ENCODE peak calls at places on chromosome 1, in five cellular contexts. H is lung, C is MM.1S, M is hepatocyte, S is lower lobe of right lung. R is an unnamed sample. For H3K4me1 and H3K9me3, the result is how much of the 10 kb centered on the place peaks cover.

GRCh38 chr1:10631811-10632481 is 157.2 kb downstream of the PEX14 start:
- DNase-seq in S (peak), M (no peak), C (no peak), H (no peak), R (no peak)

GRCh38 chr1:66300986-66301451 is 232.9 kb upstream of the SGIP1 start:
- DNase-seq in M (no peak), S (no peak), C (peak), H (no peak), R (no peak)

GRCh38 chr1:161915051-161915503 is 108.6 kb downstream of the OLFML2B start:
- DNase-seq in S (no peak), H (no peak), M (no peak), C (no peak), R (no peak)

GRCh38 chr1:39727221-39727931 is 11.3 kb upstream of the PPIE start:
- DNase-seq in S (no peak), C (peak), M (no peak), H (peak), R (no peak)

GRCh38 chr1:23134055-23134454 is 34.6 kb downstream of the LUZP1 start:
- DNase-seq in C (no peak), M (no peak), S (no peak), H (no peak), R (no peak)

GRCh38 chr1:158145173-158145719 is 35.4 kb upstream of the CD1D start:
- DNase-seq in H (no peak), S (no peak), C (no peak), M (peak), R (no peak)

GRCh38 chr1:108590436-108590835 is 30.5 kb downstream of the EEIG2 start:
- DNase-seq in H (no peak), S (no peak), M (no peak), C (no peak), R (no peak)

GRCh38 chr1:223393275-223394214 is at the start of gene CCDC185:
- DNase-seq in S (peak), M (no peak), H (no peak), C (no peak), R (no peak)

GRCh38 chr1:186880982-186881381 is 52.2 kb downstream of the PLA2G4A start:
- DNase-seq in C (no peak), S (no peak), M (no peak), H (no peak), R (no peak)

GRCh38 chr1:8987881-8988617 is 38.2 kb downstream of the SLC2A7 start:
- DNase-seq in H (peak), C (peak), M (peak), S (peak), R (peak)

GRCh38 chr1:207155018-207155417 is 51.0 kb downstream of the C4BPA start:
- DNase-seq in C (no peak), H (no peak), M (no peak), S (no peak), R (no peak)

GRCh38 chr1:222009105-222009730 is 267.3 kb upstream of the DUSP10 start:
- DNase-seq in H (no peak), M (peak), C (peak), S (no peak), R (no peak)

GRCh38 chr1:119361611-119362010 is 7.0 kb upstream of the HAO2 start:
- DNase-seq in M (no peak), S (no peak), H (no peak), C (no peak), R (no peak)

GRCh38 chr1:180272395-180272794 is 42.3 kb downstream of the LHX4 start:
- DNase-seq in C (no peak), S (no peak), M (no peak), H (no peak), R (no peak)

GRCh38 chr1:180271640-180272255 is 41.7 kb downstream of the LHX4 start:
- DNase-seq in C (no peak), S (no peak), M (no peak), H (no peak), R (no peak)

GRCh38 chr1:180274221-180274620 is 44.2 kb downstream of the LHX4 start:
- DNase-seq in S (no peak), M (no peak), C (no peak), H (no peak), R (no peak)

GRCh38 chr1:180270767-180271639 is 40.9 kb downstream of the LHX4 start:
- DNase-seq in C (no peak), H (no peak), S (no peak), M (peak), R (peak)

GRCh38 chr1:180273066-180273465 is 43.0 kb downstream of the LHX4 start:
- DNase-seq in H (no peak), M (no peak), S (no peak), C (no peak), R (no peak)
- H3K4me1 ChIP-seq in H (under half), M (under half), S (under half), C (under half), R (under half)

DNA sequence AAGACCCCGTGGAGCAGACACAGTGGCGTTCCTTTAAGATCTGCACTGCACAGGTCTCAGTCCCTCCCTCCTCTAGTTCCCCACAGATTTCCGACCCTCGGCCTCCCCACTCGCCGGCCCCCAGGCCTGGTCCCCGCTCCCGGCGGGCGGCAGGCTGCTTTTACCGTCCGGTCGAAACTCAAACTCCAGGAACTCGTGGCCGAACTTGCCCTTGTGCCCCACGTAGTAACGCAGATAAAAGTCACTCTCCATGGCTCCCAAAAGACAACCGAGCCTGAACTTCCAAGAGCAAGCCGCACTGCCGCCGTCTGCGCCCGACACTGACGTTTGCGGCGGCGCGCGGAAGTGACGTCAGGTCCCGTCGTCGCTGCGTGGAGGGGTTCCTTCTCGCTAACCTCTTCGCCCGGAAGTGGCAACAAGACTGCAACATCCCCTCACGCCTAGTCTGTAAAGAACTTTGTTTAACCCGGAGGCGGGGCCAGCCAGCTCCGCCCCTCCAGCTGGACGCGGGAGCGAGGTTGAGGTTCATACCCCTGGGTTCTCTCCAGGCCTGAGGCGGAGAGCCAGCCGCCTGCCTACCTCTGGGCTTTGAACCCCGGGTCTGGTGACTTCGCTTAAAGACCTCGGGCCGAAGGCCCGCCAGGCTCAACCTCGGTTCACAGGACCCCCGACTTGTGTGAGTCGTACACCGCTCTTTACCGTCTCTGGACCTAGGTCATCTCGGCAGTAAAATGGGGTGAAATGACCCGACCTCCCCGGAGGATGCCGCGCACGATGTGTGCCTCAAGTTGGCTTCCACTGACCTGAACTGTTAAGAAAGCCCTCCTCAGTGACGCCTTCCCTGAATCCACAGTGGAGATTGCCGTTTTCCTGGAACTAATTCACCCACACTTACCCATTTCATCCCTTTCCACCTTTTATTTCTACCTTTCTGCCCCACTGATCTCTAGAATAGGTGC is at the start of gene MAGOH:
- DNase-seq in M (peak), S (peak), H (peak), C (peak), R (peak)
- H3K27ac ChIP-seq in M (peak), S (peak), H (peak), C (peak), R (peak)

DNA sequence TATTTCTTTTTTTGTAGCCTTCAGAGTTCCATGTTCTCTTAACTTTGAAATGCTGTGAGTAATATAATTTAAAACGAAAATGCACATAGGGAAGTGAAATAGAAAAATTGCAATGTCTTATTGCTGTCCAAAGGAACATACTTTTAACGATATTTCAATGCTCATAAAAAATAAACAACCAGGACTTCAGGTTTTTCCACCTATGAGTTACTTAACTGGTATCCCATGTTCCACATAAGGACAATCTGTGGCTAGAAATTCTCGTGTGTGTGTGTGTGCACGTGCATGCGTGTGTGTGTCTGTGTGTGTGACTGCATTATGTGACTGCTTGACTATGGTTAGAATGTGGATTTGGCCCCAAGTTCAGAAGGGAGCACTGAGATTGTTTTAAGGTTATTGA is 200.8 kb upstream of the ADGRL4 start:
- DNase-seq in S (no peak), H (no peak), C (no peak), M (no peak), R (no peak)
- H3K9me3 ChIP-seq in S (under half), H (under half), C (under half), M (under half), R (under half)

GRCh38 chr1:201648911-201649775 is 110.2 kb downstream of the NAV1 start:
- DNase-seq in C (no peak), S (no peak), M (peak), H (no peak), R (peak)
- H3K4me1 ChIP-seq in C (under half), S (under half), M (under half), H (under half), R (under half)

GRCh38 chr1:184152944-184153343 is 101.4 kb downstream of the TSEN15 start:
- DNase-seq in C (no peak), M (no peak), H (no peak), S (no peak), R (no peak)
- H3K27ac ChIP-seq in C (no peak), M (no peak), H (peak), S (peak), R (peak)

DNA sequence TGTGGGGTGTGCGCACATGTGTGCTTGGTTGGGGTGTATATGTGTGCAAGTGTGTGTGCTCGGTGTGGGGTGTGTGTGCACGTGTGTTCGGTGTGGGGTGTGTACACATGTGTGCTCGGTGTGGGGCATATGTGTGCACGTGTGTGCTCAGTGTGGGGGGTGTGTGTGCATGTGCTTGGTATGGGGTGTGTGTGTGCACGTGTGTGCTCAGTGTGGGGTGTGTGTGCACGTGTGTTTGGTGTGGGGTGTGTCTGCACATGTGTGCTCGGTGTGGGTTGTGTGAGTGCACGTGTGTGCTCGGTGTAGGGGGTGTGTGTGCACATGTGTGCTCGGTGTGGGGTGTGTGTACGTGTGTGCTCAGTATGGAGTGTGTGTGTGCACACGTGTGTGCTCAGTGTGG is 77.5 kb downstream of the PRDM16 start:
- DNase-seq in M (no peak), C (no peak), S (no peak), H (no peak), R (no peak)
- H3K9me3 ChIP-seq in M (under half), C (under half), S (under half), H (under half), R (under half)

GRCh38 chr1:145978860-145979745 is 14.6 kb downstream of the POLR3GL start:
- DNase-seq in C (peak), H (peak), M (peak), S (peak), R (peak)

GRCh38 chr1:145983206-145983675 is 13.1 kb downstream of the TXNIP start:
- DNase-seq in H (no peak), S (no peak), M (no peak), C (no peak), R (peak)

GRCh38 chr1:145982010-145982723 is 14.2 kb downstream of the TXNIP start:
- DNase-seq in M (no peak), S (no peak), C (no peak), H (no peak), R (no peak)

GRCh38 chr1:145979746-145980435 is 15.4 kb downstream of the POLR3GL start:
- DNase-seq in C (peak), M (no peak), S (no peak), H (peak), R (peak)

DNA sequence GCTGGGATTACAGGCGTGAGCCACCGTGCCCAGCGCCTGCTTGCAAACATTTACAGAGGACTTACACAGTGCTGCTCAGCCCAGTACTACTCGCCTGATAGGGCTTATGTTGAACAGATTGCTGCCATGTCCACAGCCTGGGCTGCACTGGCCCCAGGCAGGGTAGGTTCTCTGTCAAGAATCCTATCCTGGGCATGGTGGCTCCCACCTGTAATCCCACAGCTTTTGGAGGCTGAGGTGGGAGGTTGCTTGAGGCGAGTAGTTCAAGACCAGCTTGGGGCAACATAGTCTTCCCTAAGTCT is 15.1 kb downstream of the TXNIP start:
- DNase-seq in H (no peak), C (no peak), M (no peak), S (no peak), R (no peak)
- H3K4me1 ChIP-seq in H (under half), C (half or more), M (under half), S (half or more), R (half or more)

GRCh38 chr1:54567961-54568360 is 19.9 kb downstream of the ACOT11 start:
- DNase-seq in C (no peak), H (no peak), M (no peak), S (no peak), R (no peak)
- H3K27ac ChIP-seq in C (no peak), H (peak), M (no peak), S (no peak), R (peak)

DNA sequence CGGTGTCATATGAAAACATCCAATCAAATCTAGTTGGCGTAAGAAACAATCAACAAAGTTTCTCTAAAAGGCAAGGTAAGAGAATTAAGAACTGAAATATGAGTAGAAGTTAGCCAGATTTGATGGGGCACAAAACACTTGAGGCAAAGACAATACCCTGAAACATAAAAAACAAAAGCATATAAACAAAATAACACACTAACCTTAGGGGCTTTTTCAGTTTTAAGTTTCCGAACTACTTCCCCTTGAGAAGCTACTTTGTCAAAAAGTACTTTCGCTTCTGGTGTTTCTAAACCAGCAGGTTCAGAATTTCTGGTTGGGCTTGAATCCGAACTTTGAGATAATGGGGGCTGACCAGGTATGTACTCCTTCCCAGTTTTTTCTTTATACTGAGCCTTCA is 57.9 kb downstream of the EPRS1 start:
- DNase-seq in H (no peak), M (no peak), S (no peak), C (peak), R (no peak)
- H3K9me3 ChIP-seq in H (under half), M (under half), S (under half), C (under half), R (under half)